ENCODE peak calls at places on chromosomes 13 and 19, in nine cellular contexts. I is G401; P is NCI-H1092 treated with DMSO at 0.1 percent for 48 hours; B is GM18507; M is left ventricle myocardium inferior; D is neuronal stem cell; R is nucleus accumbens; H is stimulated activated CD4-positive, alpha-beta T cell treated with anti-CD3 and anti-CD28 coated beads, Interleukin-4, amount 100 ng/mL, for 1 hour; Y is NCI-H1436. E is an unnamed sample.
A peak's percentile ranks its signal among the peaks of the same experiment; 100 is the strongest.

GRCh38 chr13:114109646-114110045 is 22.8 kb downstream of the RASA3 start:
- DNase-seq in I (no peak), P (peak; percentile 51), B (no peak), M (no peak), D (no peak), R (no peak), H (peak; percentile 59), Y (no peak), E (no peak)

GRCh38 chr13:102651392-102651791 is 43.5 kb downstream of the METTL21C start:
- DNase-seq in I (no peak), P (no peak), B (no peak), M (no peak), D (no peak), R (no peak), H (no peak), Y (no peak), E (no peak)

GRCh38 chr13:111947026-111947810 is 119.7 kb upstream of the SOX1 start:
- DNase-seq in I (no peak), P (no peak), B (no peak), M (no peak), D (no peak), R (no peak), H (no peak), Y (peak; percentile 54), E (no peak)

GRCh38 chr19:54164369-54165068 is 5.0 kb upstream of the LENG1 start:
- DNase-seq in I (no peak), P (no peak), B (no peak), M (no peak), D (no peak), R (no peak), H (peak; percentile 54), Y (no peak), E (no peak)

GRCh38 chr13:100633461-100633860 is 41.1 kb downstream of the TMTC4 start:
- DNase-seq in I (no peak), P (no peak), B (no peak), M (no peak), D (no peak), R (no peak), H (no peak), Y (no peak), E (no peak)

GRCh38 chr19:41426116-41426841 is 895 bp downstream of the B3GNT8 start:
- DNase-seq in I (no peak), P (no peak), B (no peak), M (peak; percentile 27), D (no peak), R (no peak), H (no peak), Y (no peak), E (no peak)

GRCh38 chr13:27967736-27968315 is 1.3 kb downstream of the CDX2 start:
- DNase-seq in I (no peak), P (no peak), B (no peak), M (no peak), D (no peak), R (no peak), H (no peak), Y (no peak), E (no peak)

GRCh38 chr13:23723463-23723862 is 153.3 kb downstream of the TNFRSF19 start:
- DNase-seq in I (no peak), P (no peak), B (no peak), M (no peak), D (no peak), R (no peak), H (no peak), Y (no peak), E (no peak)

GRCh38 chr19:7544626-7545025 is 9.1 kb downstream of the PNPLA6 start:
- DNase-seq in I (no peak), P (no peak), B (no peak), M (no peak), D (no peak), R (no peak), H (no peak), Y (no peak), E (no peak)

GRCh38 chr19:11111771-11112144 is 22.5 kb downstream of the LDLR start:
- DNase-seq in I (no peak), P (no peak), B (no peak), M (no peak), D (no peak), R (no peak), H (no peak), Y (no peak), E (no peak)

GRCh38 chr19:29596885-29597525 is 9.1 kb upstream of the POP4 start:
- DNase-seq in I (peak; percentile 83), P (peak; percentile 64), B (no peak), M (no peak), D (peak; percentile 20), R (no peak), H (no peak), Y (peak; percentile 26), E (no peak)

GRCh38 chr13:23960566-23961156 is 63.4 kb upstream of the C1QTNF9B start:
- DNase-seq in I (peak; percentile 44), P (peak; percentile 41), B (no peak), M (no peak), D (peak; percentile 23), R (no peak), H (no peak), Y (no peak), E (no peak)

GRCh38 chr19:46670874-46671273 is 9.9 kb upstream of the DACT3 start:
- DNase-seq in I (no peak), P (no peak), B (no peak), M (no peak), D (no peak), R (no peak), H (no peak), Y (no peak), E (no peak)

GRCh38 chr13:29847501-29847983 is 2.9 kb downstream of the UBL3 start:
- DNase-seq in I (peak; percentile 80), P (peak; percentile 16), B (no peak), M (no peak), D (no peak), R (peak; percentile 27), H (no peak), Y (no peak), E (no peak)

GRCh38 chr19:20078696-20079095 is 896 bp downstream of the ZNF90 start:
- DNase-seq in I (peak; percentile 38), P (peak; percentile 1), B (no peak), M (peak; percentile 18), D (peak; percentile 21), R (no peak), H (peak; percentile 5), Y (no peak), E (no peak)

GRCh38 chr19:47697863-47698609 is 15.2 kb upstream of the EHD2 start:
- DNase-seq in I (peak; percentile 88), P (peak; percentile 16), B (peak; percentile 68), M (peak; percentile 73), D (peak; percentile 80), R (peak; percentile 59), H (peak; percentile 54), Y (peak; percentile 70), E (peak; percentile 83)

GRCh38 chr19:40599331-40600085 is 1.7 kb upstream of the LTBP4 start:
- DNase-seq in I (no peak), P (no peak), B (no peak), M (no peak), D (no peak), R (no peak), H (no peak), Y (no peak), E (no peak)

GRCh38 chr13:59356607-59357006 is 807.1 kb downstream of the DIAPH3 start:
- DNase-seq in I (no peak), P (peak; percentile 84), B (no peak), M (peak; percentile 89), D (no peak), R (no peak), H (no peak), Y (no peak), E (no peak)

GRCh38 chr13:99056381-99057014 is 78.6 kb upstream of the DOCK9 start:
- DNase-seq in I (no peak), P (no peak), B (no peak), M (no peak), D (no peak), R (no peak), H (no peak), Y (no peak), E (no peak)

GRCh38 chr19:6418562-6418932 is 6.1 kb downstream of the KHSRP start:
- DNase-seq in I (no peak), P (no peak), B (no peak), M (no peak), D (no peak), R (no peak), H (no peak), Y (no peak), E (no peak)

GRCh38 chr19:37506387-37507166 is at the start of gene ZNF793:
- DNase-seq in I (peak; percentile 93), P (peak; percentile 80), B (peak; percentile 2), M (peak; percentile 85), D (peak; percentile 74), R (peak; percentile 84), H (peak; percentile 78), Y (peak; percentile 86), E (no peak)

GRCh38 chr19:6161271-6161850 is 25.9 kb downstream of the ACSBG2 start:
- DNase-seq in I (no peak), P (no peak), B (peak; percentile 55), M (no peak), D (no peak), R (no peak), H (peak; percentile 29), Y (peak; percentile 20), E (peak; percentile 45)

GRCh38 chr19:48393559-48394330 is at the start of gene GRIN2D:
- DNase-seq in I (peak; percentile 27), P (no peak), B (no peak), M (no peak), D (no peak), R (no peak), H (no peak), Y (peak; percentile 46), E (no peak)

GRCh38 chr13:24263652-24264051 is 45.7 kb upstream of the C1QTNF9 start:
- DNase-seq in I (no peak), P (no peak), B (no peak), M (no peak), D (no peak), R (no peak), H (no peak), Y (no peak), E (no peak)

GRCh38 chr13:75818181-75819110 is 182.3 kb downstream of the LMO7 start:
- DNase-seq in I (no peak), P (no peak), B (no peak), M (no peak), D (no peak), R (no peak), H (no peak), Y (no peak), E (no peak)

GRCh38 chr13:112545866-112546265 is 42.1 kb downstream of the TUBGCP3 start:
- DNase-seq in I (no peak), P (no peak), B (no peak), M (no peak), D (no peak), R (no peak), H (no peak), Y (no peak), E (no peak)